ENCODE peak calls at places on chromosomes 16 and 17, in eight cellular contexts. One of them, this sample, is unnamed.

GRCh38 chr17:77420804-77421634 is 280.2 kb downstream of the SEC14L1 start:
- DNase-seq in NCI-H69: peak
- DNase-seq in heart right ventricle: no peak
- DNase-seq in pulmonary artery endothelial cell: no peak
- DNase-seq in heart left ventricle: peak
- DNase-seq in progenitor cell of endocrine pancreas: no peak
- DNase-seq in stimulated activated CD4-positive, alpha-beta T cell treated with anti-CD3 and anti-CD28 coated beads, Interleukin-1b, Interleukin-23, amount 100 ng/mL, for 24 hours: no peak
- DNase-seq in GM12865: peak
- DNase-seq in this sample: peak

GRCh38 chr16:27154573-27155521 is 48.5 kb upstream of the KDM8 start:
- DNase-seq in heart right ventricle: peak
- DNase-seq in pulmonary artery endothelial cell: no peak
- DNase-seq in NCI-H69: peak
- DNase-seq in GM12865: peak
- DNase-seq in progenitor cell of endocrine pancreas: peak
- DNase-seq in heart left ventricle: peak
- DNase-seq in stimulated activated CD4-positive, alpha-beta T cell treated with anti-CD3 and anti-CD28 coated beads, Interleukin-1b, Interleukin-23, amount 100 ng/mL, for 24 hours: peak
- DNase-seq in this sample: peak

GRCh38 chr17:3810019-3810418 is 9.0 kb upstream of the ITGAE start:
- DNase-seq in heart right ventricle: no peak
- DNase-seq in GM12865: no peak
- DNase-seq in heart left ventricle: no peak
- DNase-seq in NCI-H69: no peak
- DNase-seq in stimulated activated CD4-positive, alpha-beta T cell treated with anti-CD3 and anti-CD28 coated beads, Interleukin-1b, Interleukin-23, amount 100 ng/mL, for 24 hours: no peak
- DNase-seq in progenitor cell of endocrine pancreas: no peak
- DNase-seq in pulmonary artery endothelial cell: no peak
- DNase-seq in this sample: no peak

GRCh38 chr16:47073223-47074155 is 70.3 kb downstream of the NETO2 start:
- DNase-seq in heart left ventricle: no peak
- DNase-seq in NCI-H69: peak
- DNase-seq in stimulated activated CD4-positive, alpha-beta T cell treated with anti-CD3 and anti-CD28 coated beads, Interleukin-1b, Interleukin-23, amount 100 ng/mL, for 24 hours: no peak
- DNase-seq in GM12865: no peak
- DNase-seq in progenitor cell of endocrine pancreas: no peak
- DNase-seq in pulmonary artery endothelial cell: no peak
- DNase-seq in heart right ventricle: no peak
- DNase-seq in this sample: no peak

GRCh38 chr16:31483081-31483480 is at the start of gene SLC5A2:
- DNase-seq in progenitor cell of endocrine pancreas: no peak
- DNase-seq in stimulated activated CD4-positive, alpha-beta T cell treated with anti-CD3 and anti-CD28 coated beads, Interleukin-1b, Interleukin-23, amount 100 ng/mL, for 24 hours: no peak
- DNase-seq in heart left ventricle: no peak
- DNase-seq in pulmonary artery endothelial cell: no peak
- DNase-seq in GM12865: no peak
- DNase-seq in heart right ventricle: no peak
- DNase-seq in NCI-H69: no peak
- DNase-seq in this sample: no peak

GRCh38 chr17:83174859-83175550 is 95.6 kb downstream of the METRNL start:
- DNase-seq in pulmonary artery endothelial cell: no peak
- DNase-seq in NCI-H69: no peak
- DNase-seq in heart right ventricle: no peak
- DNase-seq in GM12865: peak
- DNase-seq in progenitor cell of endocrine pancreas: no peak
- DNase-seq in heart left ventricle: no peak
- DNase-seq in stimulated activated CD4-positive, alpha-beta T cell treated with anti-CD3 and anti-CD28 coated beads, Interleukin-1b, Interleukin-23, amount 100 ng/mL, for 24 hours: no peak
- DNase-seq in this sample: no peak

GRCh38 chr17:37824534-37825485 is 80.0 kb upstream of the HNF1B start:
- DNase-seq in pulmonary artery endothelial cell: peak
- DNase-seq in heart right ventricle: no peak
- DNase-seq in stimulated activated CD4-positive, alpha-beta T cell treated with anti-CD3 and anti-CD28 coated beads, Interleukin-1b, Interleukin-23, amount 100 ng/mL, for 24 hours: no peak
- DNase-seq in progenitor cell of endocrine pancreas: no peak
- DNase-seq in NCI-H69: no peak
- DNase-seq in heart left ventricle: no peak
- DNase-seq in GM12865: no peak
- DNase-seq in this sample: no peak

GRCh38 chr17:39178516-39178915 is 12.6 kb upstream of the ARL5C start:
- DNase-seq in GM12865: no peak
- DNase-seq in heart left ventricle: no peak
- DNase-seq in progenitor cell of endocrine pancreas: no peak
- DNase-seq in NCI-H69: no peak
- DNase-seq in pulmonary artery endothelial cell: no peak
- DNase-seq in heart right ventricle: no peak
- DNase-seq in stimulated activated CD4-positive, alpha-beta T cell treated with anti-CD3 and anti-CD28 coated beads, Interleukin-1b, Interleukin-23, amount 100 ng/mL, for 24 hours: no peak
- DNase-seq in this sample: peak

GRCh38 chr17:79630120-79630519 is 19.3 kb upstream of the RBFOX3 start:
- DNase-seq in stimulated activated CD4-positive, alpha-beta T cell treated with anti-CD3 and anti-CD28 coated beads, Interleukin-1b, Interleukin-23, amount 100 ng/mL, for 24 hours: no peak
- DNase-seq in GM12865: no peak
- DNase-seq in heart left ventricle: peak
- DNase-seq in progenitor cell of endocrine pancreas: peak
- DNase-seq in pulmonary artery endothelial cell: no peak
- DNase-seq in heart right ventricle: peak
- DNase-seq in NCI-H69: no peak
- DNase-seq in this sample: no peak

GRCh38 chr17:67751101-67752074 is 33.7 kb downstream of the NOL11 start:
- DNase-seq in NCI-H69: peak
- DNase-seq in stimulated activated CD4-positive, alpha-beta T cell treated with anti-CD3 and anti-CD28 coated beads, Interleukin-1b, Interleukin-23, amount 100 ng/mL, for 24 hours: no peak
- DNase-seq in pulmonary artery endothelial cell: no peak
- DNase-seq in GM12865: no peak
- DNase-seq in heart right ventricle: no peak
- DNase-seq in heart left ventricle: no peak
- DNase-seq in progenitor cell of endocrine pancreas: no peak
- DNase-seq in this sample: peak

GRCh38 chr16:86911311-86911999 is 333.1 kb downstream of the FOXL1 start:
- DNase-seq in heart left ventricle: no peak
- DNase-seq in progenitor cell of endocrine pancreas: no peak
- DNase-seq in heart right ventricle: no peak
- DNase-seq in stimulated activated CD4-positive, alpha-beta T cell treated with anti-CD3 and anti-CD28 coated beads, Interleukin-1b, Interleukin-23, amount 100 ng/mL, for 24 hours: no peak
- DNase-seq in NCI-H69: no peak
- DNase-seq in GM12865: no peak
- DNase-seq in pulmonary artery endothelial cell: no peak
- DNase-seq in this sample: no peak

GRCh38 chr17:76553163-76553908 is 13.5 kb downstream of the PRCD start:
- DNase-seq in heart left ventricle: no peak
- DNase-seq in stimulated activated CD4-positive, alpha-beta T cell treated with anti-CD3 and anti-CD28 coated beads, Interleukin-1b, Interleukin-23, amount 100 ng/mL, for 24 hours: no peak
- DNase-seq in GM12865: no peak
- DNase-seq in progenitor cell of endocrine pancreas: no peak
- DNase-seq in heart right ventricle: no peak
- DNase-seq in pulmonary artery endothelial cell: no peak
- DNase-seq in NCI-H69: no peak
- DNase-seq in this sample: no peak

GRCh38 chr17:82933006-82933310 is 93.1 kb upstream of the ZNF750 start:
- DNase-seq in stimulated activated CD4-positive, alpha-beta T cell treated with anti-CD3 and anti-CD28 coated beads, Interleukin-1b, Interleukin-23, amount 100 ng/mL, for 24 hours: no peak
- DNase-seq in heart right ventricle: no peak
- DNase-seq in GM12865: no peak
- DNase-seq in heart left ventricle: no peak
- DNase-seq in progenitor cell of endocrine pancreas: no peak
- DNase-seq in NCI-H69: no peak
- DNase-seq in pulmonary artery endothelial cell: no peak
- DNase-seq in this sample: no peak

This sample was measured in DMS53.